ENCODE peak calls at places on chromosomes 12 and 14, in four cellular contexts. Y is spleen, T is psoas muscle, B is AG04449. Q is an unnamed sample.

GRCh38 chr14:20501346-20501745 is 4.0 kb upstream of the RNASE10 start:
- DNase-seq in B (no peak), Y (no peak), T (no peak), Q (no peak)

GRCh38 chr12:126617312-126617711 is 1552.1 kb downstream of the AACS start:
- DNase-seq in B (no peak), Y (no peak), T (no peak), Q (no peak)

GRCh38 chr12:122851820-122852219 is 16.6 kb downstream of the HIP1R start:
- DNase-seq in B (no peak), Y (no peak), T (peak), Q (peak)

GRCh38 chr12:51209259-51209658 is 8.6 kb downstream of the POU6F1 start:
- DNase-seq in Y (no peak), B (no peak), T (no peak), Q (no peak)

GRCh38 chr14:23378612-23379220 is 1.9 kb downstream of the CMTM5 start:
- DNase-seq in Y (no peak), B (no peak), T (no peak), Q (no peak)

GRCh38 chr12:39277416-39277815 is 165.5 kb downstream of the KIF21A start:
- DNase-seq in Y (no peak), B (no peak), T (no peak), Q (no peak)

GRCh38 chr12:55060470-55060869 is 40.7 kb downstream of the NEUROD4 start:
- DNase-seq in B (no peak), T (no peak), Y (no peak), Q (no peak)

GRCh38 chr14:99819514-99819913 is 26.3 kb downstream of the EML1 start:
- DNase-seq in B (no peak), T (no peak), Y (no peak), Q (no peak)

GRCh38 chr14:94395306-94395899 is 7.0 kb upstream of the SERPINA1 start:
- DNase-seq in T (no peak), B (no peak), Y (no peak), Q (no peak)

GRCh38 chr14:104994988-104995387 is 9.4 kb downstream of the CLBA1 start:
- DNase-seq in Y (no peak), T (no peak), B (no peak), Q (no peak)

GRCh38 chr12:106252056-106252455 is 4.2 kb upstream of the CKAP4 start:
- DNase-seq in B (no peak), T (no peak), Y (no peak), Q (no peak)

GRCh38 chr14:30227871-30228270 is 300.2 kb upstream of the PRKD1 start:
- DNase-seq in B (no peak), Y (no peak), T (peak), Q (no peak)

GRCh38 chr12:128905003-128905544 is 51.8 kb downstream of the GLT1D1 start:
- DNase-seq in B (no peak), Y (no peak), T (no peak), Q (no peak)

GRCh38 chr14:21917699-21918436 is 244.2 kb upstream of the OR4E1 start:
- DNase-seq in Y (no peak), T (no peak), B (no peak), Q (peak)

GRCh38 chr12:49730568-49731101 is 10.7 kb upstream of the TMBIM6 start:
- DNase-seq in T (no peak), B (no peak), Y (no peak), Q (no peak)

GRCh38 chr12:3236345-3237153 is 159.4 kb downstream of the TSPAN9 start:
- DNase-seq in T (peak), Y (no peak), B (no peak), Q (no peak)

GRCh38 chr14:65115615-65116014 is 13.3 kb upstream of the MAX start:
- DNase-seq in T (no peak), Y (no peak), B (no peak), Q (no peak)

GRCh38 chr12:125533434-125534029 is 468.3 kb downstream of the AACS start:
- DNase-seq in Y (no peak), B (no peak), T (no peak), Q (peak)

GRCh38 chr12:46959484-46959883 is 119.9 kb upstream of the PCED1B start:
- DNase-seq in B (no peak), Y (no peak), T (no peak), Q (no peak)

GRCh38 chr12:10331642-10332239 is 24.1 kb downstream of the KLRD1 start:
- DNase-seq in Y (no peak), T (no peak), B (peak), Q (peak)

GRCh38 chr12:15677207-15677606 is 112.0 kb downstream of the EPS8 start:
- DNase-seq in Y (no peak), B (no peak), T (no peak), Q (no peak)

GRCh38 chr12:7383157-7383556 is 60.8 kb downstream of the CD163L1 start:
- DNase-seq in T (no peak), B (no peak), Y (no peak), Q (no peak)

GRCh38 chr12:59372971-59373370 is 222.9 kb upstream of the SLC16A7 start:
- DNase-seq in T (no peak), B (no peak), Y (no peak), Q (no peak)

GRCh38 chr12:124737040-124737419 is 126.6 kb downstream of the SCARB1 start:
- DNase-seq in B (no peak), Y (no peak), T (no peak), Q (no peak)

GRCh38 chr12:78430501-78430900 is 434.1 kb upstream of the SYT1 start:
- DNase-seq in Y (no peak), B (no peak), T (no peak), Q (no peak)

GRCh38 chr12:71303199-71303598 is 136.4 kb upstream of the LGR5 start:
- DNase-seq in Y (no peak), T (no peak), B (no peak), Q (no peak)

GRCh38 chr12:45259732-45260480 is 44.0 kb downstream of the ANO6 start:
- DNase-seq in T (no peak), B (no peak), Y (no peak), Q (no peak)

GRCh38 chr12:128365831-128366231 is 98.9 kb downstream of the TMEM132C start:
- DNase-seq in B (no peak), T (peak), Y (no peak), Q (no peak)

GRCh38 chr12:123062682-123063426 is 82.4 kb downstream of the ARL6IP4 start:
- DNase-seq in T (peak), Y (no peak), B (no peak), Q (no peak)

GRCh38 chr14:30656190-30656632 is 34.1 kb downstream of the SCFD1 start:
- DNase-seq in Y (no peak), B (no peak), T (no peak), Q (no peak)

GRCh38 chr14:66401447-66402095 is 84.6 kb upstream of the CCDC196 start:
- DNase-seq in B (no peak), T (no peak), Y (no peak), Q (no peak)

GRCh38 chr14:100905166-100905565 is 1.6 kb upstream of the RTL1 start:
- DNase-seq in Y (no peak), T (no peak), B (no peak), Q (no peak)

GRCh38 chr14:54085841-54086240 is 129.2 kb upstream of the BMP4 start:
- DNase-seq in B (no peak), T (no peak), Y (no peak), Q (peak)

GRCh38 chr14:91241848-91242247 is 2.7 kb downstream of the GPR68 start:
- DNase-seq in B (no peak), Y (no peak), T (no peak), Q (no peak)

GRCh38 chr14:62778847-62779246 is 266.4 kb downstream of the KCNH5 start:
- DNase-seq in Y (no peak), B (no peak), T (no peak), Q (no peak)

GRCh38 chr14:61602733-61603077 is 92.6 kb upstream of the HIF1A start:
- DNase-seq in B (no peak), Y (no peak), T (no peak), Q (no peak)

GRCh38 chr14:61598980-61599379 is 96.3 kb upstream of the HIF1A start:
- DNase-seq in B (no peak), Y (no peak), T (no peak), Q (no peak)

GRCh38 chr14:61599959-61600358 is 95.4 kb upstream of the HIF1A start:
- DNase-seq in B (no peak), Y (no peak), T (no peak), Q (no peak)

GRCh38 chr14:61603736-61604135 is 91.6 kb upstream of the HIF1A start:
- DNase-seq in Y (no peak), B (no peak), T (no peak), Q (no peak)

DNA sequence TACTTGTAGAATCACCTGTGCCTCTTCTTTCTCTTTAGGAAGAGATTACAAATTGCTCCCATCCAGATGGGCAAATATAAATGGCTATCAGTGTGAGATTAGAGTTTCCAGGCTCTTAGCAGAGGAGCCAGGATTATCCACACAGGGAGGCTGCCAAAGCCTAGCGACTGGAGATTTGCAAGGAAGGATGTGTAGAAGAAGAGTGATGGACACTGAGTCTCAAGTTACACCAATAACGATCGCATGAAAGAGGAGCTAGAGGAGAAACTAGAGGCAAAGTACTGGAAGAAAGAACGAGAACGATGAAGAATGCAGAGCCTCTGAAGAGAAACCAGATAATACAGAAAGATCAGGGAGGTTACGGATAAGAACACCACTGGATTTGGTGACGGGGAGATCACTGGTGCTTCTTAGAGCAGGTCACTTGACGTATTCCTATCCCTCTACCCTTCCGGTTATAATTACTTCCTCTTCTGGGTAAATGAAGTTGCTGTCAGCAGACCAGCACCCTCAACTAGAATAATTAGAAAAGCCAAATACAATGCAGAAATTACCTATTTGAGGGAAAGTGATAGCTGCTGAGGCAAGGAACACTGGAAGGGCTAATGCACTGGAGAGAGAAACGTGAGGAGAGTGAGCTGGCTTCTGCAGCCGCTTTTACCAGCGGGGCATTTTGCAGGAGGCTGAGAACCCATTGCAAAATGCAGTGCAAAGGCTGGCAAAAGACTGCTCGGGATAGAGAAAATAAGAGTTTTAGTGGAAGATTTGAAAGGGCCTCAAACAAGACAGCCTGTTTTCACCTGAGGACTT is 93.2 kb upstream of the HIF1A start:
- DNase-seq in B (no peak), T (no peak), Y (no peak), Q (no peak)
- TF ChIP-seq CTCF in B (no peak), T (no peak), Y (no peak), Q (no peak)

DNA sequence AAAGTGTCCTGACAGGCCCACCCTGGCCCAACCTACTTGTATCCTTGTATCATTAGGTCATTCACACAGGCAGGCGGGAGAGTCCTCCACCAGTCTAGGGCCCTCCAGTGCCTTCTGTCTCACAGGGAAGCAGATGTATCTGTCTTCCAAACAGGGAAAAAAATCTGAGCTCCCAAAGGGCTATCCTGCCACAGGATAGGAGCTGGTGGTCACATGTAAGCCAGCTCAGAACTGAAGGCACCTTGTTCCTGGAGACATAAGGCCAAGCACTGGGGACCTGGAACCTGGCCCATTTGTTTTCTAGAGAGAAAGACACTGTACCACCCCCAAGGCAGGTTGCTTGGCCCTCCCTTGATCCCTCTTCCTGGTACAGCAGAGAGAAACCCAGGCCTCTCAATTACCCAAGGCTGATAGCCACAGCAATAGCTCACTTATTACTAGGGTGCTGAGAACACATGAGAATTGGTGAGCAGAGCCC is 19.4 kb upstream of the PLEKHH1 start:
- DNase-seq in T (no peak), B (no peak), Y (no peak), Q (no peak)
- H3K4me3 ChIP-seq in T (no peak), B (peak), Y (no peak), Q (no peak)

DNA sequence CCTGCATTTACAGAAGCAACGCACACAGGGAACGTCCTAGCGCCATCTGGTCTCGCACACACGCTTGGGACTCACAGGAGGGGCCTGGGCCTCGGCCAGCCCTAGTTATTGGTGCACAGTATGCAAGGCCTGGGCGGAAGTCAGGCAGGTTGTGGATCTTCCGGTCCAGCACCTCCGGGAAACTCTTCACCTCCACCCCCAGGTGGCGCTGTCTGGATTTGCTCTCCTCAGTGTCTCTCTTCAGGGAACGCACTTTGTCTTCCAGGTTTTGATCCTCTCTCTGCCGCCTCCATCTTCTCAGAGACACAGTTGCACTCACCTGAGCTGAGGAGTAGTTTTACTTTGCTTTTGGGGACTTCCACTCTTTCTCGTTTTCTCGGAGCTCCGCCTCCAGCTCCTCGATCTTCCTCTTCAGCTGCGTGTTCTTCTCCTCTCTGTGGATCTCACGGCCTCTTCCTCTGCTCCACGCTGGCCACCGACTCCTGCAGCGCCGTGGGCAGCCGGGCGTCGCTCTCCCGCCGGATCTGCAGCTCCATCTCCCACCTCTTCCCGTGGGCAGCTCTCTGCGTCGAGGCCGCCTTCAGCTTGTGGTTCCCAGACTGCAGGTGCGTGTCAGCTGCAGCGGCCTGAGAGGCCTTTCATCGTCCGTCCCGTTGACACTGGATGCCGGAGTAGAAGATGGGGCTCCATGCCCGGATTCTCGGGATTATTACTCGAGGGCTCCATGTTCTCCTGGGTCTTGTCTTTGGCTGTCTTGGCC is 933.8 kb downstream of the TMEM121 start:
- DNase-seq in T (no peak), Y (no peak), B (no peak), Q (no peak)
- TF ChIP-seq CTCF in T (no peak), Y (peak), B (no peak), Q (no peak)

GRCh38 chr12:52757449-52758176 is 19.5 kb downstream of the KRT76 start:
- DNase-seq in B (no peak), T (no peak), Y (no peak), Q (no peak)

GRCh38 chr12:52760623-52761022 is 16.5 kb downstream of the KRT76 start:
- DNase-seq in B (no peak), Y (no peak), T (no peak), Q (no peak)

GRCh38 chr12:52759695-52760094 is 17.4 kb downstream of the KRT76 start:
- DNase-seq in T (no peak), Y (no peak), B (no peak), Q (no peak)

GRCh38 chr12:52761802-52762201 is 15.3 kb downstream of the KRT76 start:
- DNase-seq in T (no peak), B (no peak), Y (no peak), Q (no peak)

DNA sequence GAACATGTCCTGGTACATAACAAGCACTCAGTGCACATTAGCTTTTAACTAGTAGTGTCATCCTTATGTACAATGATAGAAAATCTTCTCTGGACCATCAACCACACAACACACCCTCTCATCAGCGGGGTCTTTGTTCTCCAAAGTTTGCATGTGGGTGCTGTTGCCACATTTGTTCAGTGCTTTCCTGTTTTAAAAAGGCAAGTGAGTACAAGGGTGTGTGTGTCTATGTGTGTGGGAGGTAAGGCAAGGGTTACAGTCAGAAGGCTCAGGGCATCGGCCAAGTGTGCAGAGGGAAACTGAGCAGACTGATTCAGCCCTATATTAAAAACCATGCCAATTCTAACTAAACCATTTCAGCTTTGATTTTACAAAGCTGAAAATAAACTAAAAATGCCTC is 17.9 kb downstream of the KRT76 start:
- DNase-seq in B (no peak), T (no peak), Y (no peak), Q (no peak)
- H3K4me3 ChIP-seq in B (no peak), T (no peak), Y (no peak), Q (no peak)

GRCh38 chr12:9133243-9133938 is 17.7 kb upstream of the A2M start:
- DNase-seq in B (no peak), T (no peak), Y (no peak), Q (no peak)

GRCh38 chr12:9130244-9130643 is 14.5 kb upstream of the A2M start:
- DNase-seq in B (no peak), Y (no peak), T (no peak), Q (no peak)

GRCh38 chr12:9135903-9136310 is 20.2 kb upstream of the A2M start:
- DNase-seq in Y (no peak), B (no peak), T (no peak), Q (no peak)

GRCh38 chr12:9132008-9132535 is 16.4 kb upstream of the A2M start:
- DNase-seq in T (no peak), Y (no peak), B (no peak), Q (no peak)

DNA sequence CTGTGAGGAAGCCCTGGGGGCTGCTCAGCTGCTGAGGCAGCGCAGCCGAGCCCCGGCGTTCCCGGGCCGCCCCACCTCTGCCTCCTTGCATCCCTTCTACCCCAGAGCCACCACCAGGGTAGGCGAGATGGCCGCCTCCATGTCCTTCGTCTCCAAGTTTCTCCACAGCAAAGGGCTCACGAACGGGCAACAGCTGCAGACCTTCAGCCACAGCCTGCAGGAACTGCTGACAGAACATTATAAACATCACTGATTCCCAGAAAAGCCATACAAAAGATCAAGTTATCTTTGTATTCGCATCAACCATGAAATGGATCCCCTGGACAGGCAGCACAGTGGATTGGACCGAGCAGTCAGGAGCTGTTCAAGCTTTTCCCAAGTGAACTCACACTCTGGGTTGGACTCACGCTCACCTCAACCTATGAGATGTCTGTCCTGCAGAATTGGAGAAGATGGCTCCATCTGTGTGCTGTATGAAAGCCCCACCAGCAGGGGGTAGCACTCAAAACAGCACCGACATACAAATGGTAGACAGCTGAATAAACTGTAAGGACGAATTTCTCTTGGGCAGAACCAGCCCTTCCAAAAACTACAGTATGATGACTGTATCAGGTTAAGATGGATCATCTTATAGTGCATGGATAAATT is 19.4 kb upstream of the A2M start:
- DNase-seq in Y (no peak), T (no peak), B (no peak), Q (no peak)
- TF ChIP-seq CTCF in Y (no peak), T (no peak), B (no peak), Q (no peak)

DNA sequence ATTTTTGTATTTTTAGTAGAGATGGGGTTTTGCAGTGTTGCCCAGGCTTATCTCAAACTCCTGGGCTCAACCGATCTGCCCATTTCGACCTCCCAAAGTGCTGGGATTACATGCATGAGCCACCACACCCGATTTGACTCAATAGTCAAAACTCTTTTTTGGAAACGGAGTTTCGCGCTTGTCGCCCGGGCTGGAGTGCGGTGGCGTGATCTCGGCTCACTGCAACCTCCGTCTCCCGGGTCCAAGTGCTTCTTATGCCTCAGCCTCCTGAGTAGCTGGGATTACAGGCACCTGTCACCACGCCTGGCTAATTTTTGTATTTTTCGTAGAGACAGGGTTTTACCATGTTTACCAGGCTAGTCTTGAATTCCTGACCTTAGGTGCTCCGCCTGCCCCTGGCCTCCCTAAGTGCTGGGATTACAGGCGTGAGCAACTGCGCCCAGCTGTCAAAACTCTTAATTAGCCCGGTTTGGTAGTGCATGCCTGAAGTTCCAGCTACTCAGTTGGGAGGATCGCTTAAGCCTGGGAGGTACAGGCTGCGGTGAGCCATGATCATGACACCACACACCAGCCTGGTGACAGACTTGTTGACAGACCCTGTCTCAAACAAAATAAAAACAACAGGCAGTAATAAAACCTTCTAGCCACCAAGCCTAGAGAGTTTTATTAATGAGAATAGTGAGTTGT is 12.4 kb downstream of the MED21 start:
- DNase-seq in Y (no peak), B (no peak), T (peak), Q (no peak)
- H3K4me3 ChIP-seq in Y (no peak), B (no peak), T (peak), Q (no peak)

Q was measured in astrocyte of the cerebellum.